ENCODE peak calls at places on chromosomes 1 and 21, in five cellular contexts. Y is fibroblast of lung; L is left cardiac atrium; X is effector CD8-positive, alpha-beta T cell; N is SJSA1. P is an unnamed sample.

GRCh38 chr1:199292873-199293272 is 654.0 kb downstream of the PTPRC start:
- DNase-seq in N (no peak), X (no peak), Y (no peak), L (no peak), P (no peak)

GRCh38 chr1:32498751-32499150 is 33.9 kb downstream of the ZBTB8B start:
- DNase-seq in L (no peak), X (no peak), N (no peak), Y (no peak), P (no peak)

GRCh38 chr21:37758997-37759396 is 157.3 kb downstream of the KCNJ6 start:
- DNase-seq in Y (peak; percentile 47), N (peak; percentile 76), X (no peak), L (no peak), P (no peak)

GRCh38 chr1:209652873-209653401 is 712 bp upstream of the LAMB3 start:
- DNase-seq in X (no peak), N (peak; percentile 63), L (peak; percentile 83), Y (peak; percentile 79), P (no peak)

GRCh38 chr1:25675729-25676476 is 59.3 kb downstream of the MAN1C1 start:
- DNase-seq in Y (no peak), N (no peak), L (no peak), X (peak; percentile 32), P (peak; percentile 79)

GRCh38 chr1:212981025-212981495 is 30.7 kb downstream of the VASH2 start:
- DNase-seq in N (no peak), Y (no peak), X (no peak), L (peak; percentile 66), P (no peak)

GRCh38 chr21:25963186-25963585 is 207.4 kb downstream of the APP start:
- DNase-seq in L (no peak), X (no peak), Y (peak; percentile 77), N (no peak), P (no peak)

GRCh38 chr1:59703226-59703917 is 111.4 kb upstream of the HOOK1 start:
- DNase-seq in L (no peak), N (no peak), X (no peak), Y (peak; percentile 76), P (no peak)

GRCh38 chr1:169670836-169671235 is 40.6 kb downstream of the SELL start:
- DNase-seq in Y (no peak), L (peak; percentile 21), N (no peak), X (no peak), P (no peak)

GRCh38 chr21:15011967-15012366 is 52.8 kb downstream of the NRIP1 start:
- DNase-seq in Y (no peak), L (no peak), X (no peak), N (no peak), P (no peak)

GRCh38 chr1:118223426-118223825 is 38.4 kb upstream of the SPAG17 start:
- DNase-seq in N (no peak), Y (peak; percentile 4), L (no peak), X (no peak), P (no peak)

GRCh38 chr1:89358287-89358893 is 5.5 kb upstream of the GBP6 start:
- DNase-seq in N (peak; percentile 66), Y (peak; percentile 58), L (peak; percentile 82), X (peak; percentile 63), P (peak; percentile 39)

GRCh38 chr1:216014046-216014445 is 409.2 kb downstream of the USH2A start:
- DNase-seq in N (no peak), Y (peak; percentile 23), L (no peak), X (no peak), P (no peak)

GRCh38 chr1:22376546-22376945 is 75.1 kb upstream of the ZBTB40 start:
- DNase-seq in L (no peak), Y (no peak), N (no peak), X (no peak), P (no peak)